ENCODE peak calls at places on chromosome 11, in six cellular contexts. F, W, H, C, Y and G are unnamed samples.

GRCh38 chr11:65431452-65432132 is 9.0 kb downstream of the NEAT1 start:
- DNase-seq in F (peak), W (no peak), H (peak), C (no peak), Y (no peak), G (no peak)

GRCh38 chr11:106552694-106553203 is 465.5 kb downstream of the GUCY1A2 start:
- DNase-seq in F (no peak), W (no peak), H (no peak), C (no peak), Y (no peak), G (no peak)

GRCh38 chr11:68012843-68013610 is 2.9 kb downstream of the ALDH3B1 start:
- DNase-seq in F (peak), W (no peak), H (peak), C (no peak), Y (no peak), G (no peak)

GRCh38 chr11:77047007-77047927 is 13.1 kb downstream of the B3GNT6 start:
- DNase-seq in F (peak), W (peak), H (peak), C (peak), Y (peak), G (no peak)

GRCh38 chr11:116110802-116111201 is 606.6 kb upstream of the CADM1 start:
- DNase-seq in F (no peak), W (no peak), H (no peak), C (no peak), Y (no peak), G (no peak)

GRCh38 chr11:64590763-64591221 is at the start of gene SLC22A12:
- DNase-seq in F (no peak), W (no peak), H (no peak), C (no peak), Y (no peak), G (no peak)

GRCh38 chr11:46302866-46303265 is 25.4 kb downstream of the CREB3L1 start:
- DNase-seq in F (no peak), W (no peak), H (no peak), C (no peak), Y (no peak), G (no peak)

GRCh38 chr11:107009190-107009589 is 9.1 kb downstream of the GUCY1A2 start:
- DNase-seq in F (no peak), W (no peak), H (no peak), C (no peak), Y (no peak), G (no peak)

GRCh38 chr11:67820079-67820478 is 145.7 kb upstream of the ALDH3B2 start:
- DNase-seq in F (no peak), W (no peak), H (no peak), C (no peak), Y (no peak), G (no peak)

GRCh38 chr11:65014146-65014960 is at the start of gene ARL2:
- DNase-seq in F (no peak), W (no peak), H (no peak), C (peak), Y (peak), G (no peak)

GRCh38 chr11:83012168-83013067 is 59.3 kb downstream of the RAB30 start:
- DNase-seq in F (no peak), W (no peak), H (no peak), C (no peak), Y (no peak), G (no peak)

GRCh38 chr11:61948505-61948904 is 1.6 kb upstream of the BEST1 start:
- DNase-seq in F (no peak), W (no peak), H (no peak), C (no peak), Y (no peak), G (no peak)

GRCh38 chr11:64511966-64512365 is 79.1 kb upstream of the SLC22A12 start:
- DNase-seq in F (no peak), W (no peak), H (no peak), C (no peak), Y (no peak), G (no peak)

GRCh38 chr11:76159303-76159937 is 46.9 kb downstream of the WNT11 start:
- DNase-seq in F (no peak), W (no peak), H (no peak), C (no peak), Y (no peak), G (no peak)

GRCh38 chr11:43879789-43880639 is 617 bp upstream of the ALKBH3 start:
- DNase-seq in F (no peak), W (no peak), H (no peak), C (no peak), Y (no peak), G (no peak)

GRCh38 chr11:244376-244775 is 7.6 kb downstream of the PSMD13 start:
- DNase-seq in F (no peak), W (no peak), H (no peak), C (no peak), Y (no peak), G (no peak)

GRCh38 chr11:73157141-73158010 is 15.3 kb upstream of the FCHSD2 start:
- DNase-seq in F (peak), W (no peak), H (peak), C (no peak), Y (no peak), G (no peak)

GRCh38 chr11:32526715-32527114 is 56.9 kb upstream of the EIF3M start:
- DNase-seq in F (no peak), W (no peak), H (no peak), C (no peak), Y (no peak), G (no peak)

GRCh38 chr11:134652586-134653255 is 240.7 kb upstream of the B3GAT1 start:
- DNase-seq in F (no peak), W (no peak), H (no peak), C (no peak), Y (no peak), G (no peak)

GRCh38 chr11:11491014-11491413 is 130.8 kb downstream of the GALNT18 start:
- DNase-seq in F (no peak), W (no peak), H (no peak), C (no peak), Y (no peak), G (no peak)

GRCh38 chr11:76670475-76671235 is at the start of gene LRRC32:
- DNase-seq in F (no peak), W (no peak), H (no peak), C (no peak), Y (no peak), G (no peak)

GRCh38 chr11:40186401-40187091 is 1272.9 kb downstream of the LRRC4C start:
- DNase-seq in F (no peak), W (peak), H (no peak), C (no peak), Y (no peak), G (peak)

GRCh38 chr11:103274025-103274424 is 164.8 kb downstream of the DYNC2H1 start:
- DNase-seq in F (no peak), W (no peak), H (no peak), C (no peak), Y (no peak), G (no peak)

GRCh38 chr11:82790723-82791487 is 57.2 kb upstream of the FAM181B start:
- DNase-seq in F (no peak), W (no peak), H (no peak), C (no peak), Y (no peak), G (no peak)

GRCh38 chr11:83410605-83411565 is 124.7 kb upstream of the CCDC90B start:
- DNase-seq in F (no peak), W (no peak), H (no peak), C (no peak), Y (no peak), G (no peak)

GRCh38 chr11:8233691-8234424 is 29.8 kb downstream of the LMO1 start:
- DNase-seq in F (peak), W (no peak), H (no peak), C (no peak), Y (no peak), G (no peak)

GRCh38 chr11:28417601-28418323 is 309.6 kb downstream of the METTL15 start:
- DNase-seq in F (peak), W (no peak), H (no peak), C (no peak), Y (no peak), G (no peak)